ENCODE peak calls at places on chromosomes 5 and 9, in five cellular contexts. One of them, this sample, is unnamed.

GRCh38 chr5:122076669-122077450 is 1.2 kb downstream of the LOX start:
- DNase-seq in A549: peak; percentile 51
- DNase-seq in SK-N-SH: peak; percentile 74
- DNase-seq in IMR-90: peak; percentile 76
- DNase-seq in K562: no peak
- DNase-seq in this sample: no peak

GRCh38 chr5:151038801-151039238 is 18.4 kb downstream of the GPX3 start:
- DNase-seq in A549: no peak
- DNase-seq in SK-N-SH: no peak
- DNase-seq in IMR-90: peak; percentile 42
- DNase-seq in K562: no peak
- DNase-seq in this sample: no peak

GRCh38 chr5:157816682-157817268 is 42.2 kb downstream of the CLINT1 start:
- DNase-seq in A549: no peak
- DNase-seq in SK-N-SH: no peak
- DNase-seq in IMR-90: peak; percentile 29
- DNase-seq in K562: no peak
- DNase-seq in this sample: no peak

GRCh38 chr9:136644343-136644592 is 18.4 kb upstream of the EGFL7 start:
- DNase-seq in A549: no peak
- DNase-seq in SK-N-SH: no peak
- DNase-seq in IMR-90: peak; percentile 22
- DNase-seq in K562: peak; percentile 95
- DNase-seq in this sample: no peak

GRCh38 chr5:149254506-149254905 is 17.2 kb upstream of the AFAP1L1 start:
- DNase-seq in A549: no peak
- DNase-seq in SK-N-SH: no peak
- DNase-seq in IMR-90: peak; percentile 48
- DNase-seq in K562: no peak
- DNase-seq in this sample: no peak

GRCh38 chr9:78207319-78207718 is 28.6 kb upstream of the CEP78 start:
- DNase-seq in A549: no peak
- DNase-seq in SK-N-SH: no peak
- DNase-seq in IMR-90: no peak
- DNase-seq in K562: no peak
- DNase-seq in this sample: no peak

GRCh38 chr9:129686736-129687135 is 21.3 kb downstream of the PRRX2 start:
- DNase-seq in A549: no peak
- DNase-seq in SK-N-SH: no peak
- DNase-seq in IMR-90: no peak
- DNase-seq in K562: no peak
- DNase-seq in this sample: no peak

GRCh38 chr5:169421677-169422076 is 120.7 kb upstream of the SLIT3 start:
- DNase-seq in A549: no peak
- DNase-seq in SK-N-SH: no peak
- DNase-seq in IMR-90: no peak
- DNase-seq in K562: no peak
- DNase-seq in this sample: no peak

GRCh38 chr5:134037160-134037559 is 32.4 kb upstream of the VDAC1 start:
- DNase-seq in A549: no peak
- DNase-seq in SK-N-SH: no peak
- DNase-seq in IMR-90: no peak
- DNase-seq in K562: no peak
- DNase-seq in this sample: no peak

GRCh38 chr5:81626524-81626923 is 124.4 kb downstream of the SSBP2 start:
- DNase-seq in A549: peak; percentile 40
- DNase-seq in SK-N-SH: peak; percentile 14
- DNase-seq in IMR-90: peak; percentile 90
- DNase-seq in K562: no peak
- DNase-seq in this sample: no peak

GRCh38 chr9:16869961-16870605 is 387 bp downstream of the BNC2 start:
- DNase-seq in A549: peak; percentile 38
- DNase-seq in SK-N-SH: peak; percentile 67
- DNase-seq in IMR-90: peak; percentile 9
- DNase-seq in K562: no peak
- DNase-seq in this sample: no peak

GRCh38 chr5:68395844-68396523 is 180.4 kb downstream of the PIK3R1 start:
- DNase-seq in A549: no peak
- DNase-seq in SK-N-SH: no peak
- DNase-seq in IMR-90: no peak
- DNase-seq in K562: no peak
- DNase-seq in this sample: no peak

GRCh38 chr9:96383165-96383939 is at the start of gene SLC35D2:
- DNase-seq in A549: peak; percentile 67
- DNase-seq in SK-N-SH: peak; percentile 93
- DNase-seq in IMR-90: peak; percentile 32
- DNase-seq in K562: peak; percentile 72
- DNase-seq in this sample: no peak

GRCh38 chr5:1540831-1541661 is 17.3 kb upstream of the LPCAT1 start:
- DNase-seq in A549: no peak
- DNase-seq in SK-N-SH: no peak
- DNase-seq in IMR-90: no peak
- DNase-seq in K562: no peak
- DNase-seq in this sample: no peak
- TF ChIP-seq RCOR1 in A549: no peak
- TF ChIP-seq RCOR1 in SK-N-SH: no peak
- TF ChIP-seq RCOR1 in IMR-90: no peak
- TF ChIP-seq RCOR1 in K562: no peak
- TF ChIP-seq RCOR1 in this sample: no peak

GRCh38 chr5:78597858-78598415 is 50.6 kb downstream of the LHFPL2 start:
- DNase-seq in A549: no peak
- DNase-seq in SK-N-SH: no peak
- DNase-seq in IMR-90: peak; percentile 90
- DNase-seq in K562: no peak
- DNase-seq in this sample: no peak
- TF ChIP-seq RCOR1 in A549: no peak
- TF ChIP-seq RCOR1 in SK-N-SH: no peak
- TF ChIP-seq RCOR1 in IMR-90: no peak
- TF ChIP-seq RCOR1 in K562: no peak
- TF ChIP-seq RCOR1 in this sample: no peak

GRCh38 chr5:56632199-56632598 is 183.2 kb upstream of the MAP3K1 start:
- DNase-seq in A549: no peak
- DNase-seq in SK-N-SH: no peak
- DNase-seq in IMR-90: no peak
- DNase-seq in K562: no peak
- DNase-seq in this sample: no peak
- TF ChIP-seq RCOR1 in A549: no peak
- TF ChIP-seq RCOR1 in SK-N-SH: no peak
- TF ChIP-seq RCOR1 in IMR-90: no peak
- TF ChIP-seq RCOR1 in K562: no peak
- TF ChIP-seq RCOR1 in this sample: no peak

GRCh38 chr5:8726383-8727036 is 819.4 kb downstream of the SEMA5A start:
- DNase-seq in A549: no peak
- DNase-seq in SK-N-SH: no peak
- DNase-seq in IMR-90: no peak
- DNase-seq in K562: no peak
- DNase-seq in this sample: no peak
- TF ChIP-seq RCOR1 in A549: no peak
- TF ChIP-seq RCOR1 in SK-N-SH: no peak
- TF ChIP-seq RCOR1 in IMR-90: no peak
- TF ChIP-seq RCOR1 in K562: no peak
- TF ChIP-seq RCOR1 in this sample: no peak

DNA sequence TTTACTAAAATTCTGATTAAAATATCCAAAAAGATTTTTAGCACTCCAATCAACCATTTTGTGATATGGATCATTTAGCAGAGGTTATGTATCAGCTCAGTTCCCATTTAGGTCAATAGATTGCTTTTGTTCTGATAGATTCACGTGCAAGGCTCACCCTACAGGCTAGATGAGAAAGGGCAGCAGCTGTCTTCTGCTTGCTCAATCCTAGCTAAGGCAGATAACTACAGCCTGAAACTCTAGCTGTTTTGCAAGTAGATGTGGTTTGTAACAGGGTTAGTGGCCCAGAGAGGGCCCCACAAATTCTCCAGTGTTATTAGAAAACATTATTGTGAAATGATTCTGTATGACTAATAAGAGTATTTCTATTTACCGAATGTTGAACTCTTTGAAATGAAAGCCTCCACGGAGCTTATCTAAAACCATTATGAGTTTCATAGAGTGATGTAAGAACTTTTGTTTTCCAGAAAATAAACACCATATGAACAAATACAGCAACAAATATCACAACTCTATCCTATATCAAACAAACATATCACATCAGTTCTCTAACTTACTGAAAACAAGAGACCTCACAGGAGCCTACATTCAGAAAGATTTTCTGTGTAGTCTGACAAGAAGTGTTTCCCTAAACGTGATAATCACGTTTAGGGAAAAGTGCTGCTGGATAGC is 841.9 kb upstream of the ACO1 start:
- DNase-seq in A549: no peak
- DNase-seq in SK-N-SH: peak; percentile 5
- DNase-seq in IMR-90: peak; percentile 4
- DNase-seq in K562: no peak
- DNase-seq in this sample: peak; percentile 26
- TF ChIP-seq RCOR1 in A549: no peak
- TF ChIP-seq RCOR1 in SK-N-SH: no peak
- TF ChIP-seq RCOR1 in IMR-90: no peak
- TF ChIP-seq RCOR1 in K562: no peak
- TF ChIP-seq RCOR1 in this sample: no peak